ENCODE peak calls at places on chromosomes 4 and X, in five cellular contexts. Z is HepG2, I is GM12878, G is K562, D is H1. M is an unnamed sample.

GRCh38 chr4:70721747-70722146 is at the start of gene RUFY3:
- DNase-seq in Z (no peak), I (no peak), G (no peak), D (no peak), M (peak; percentile 80)

GRCh38 chrX:111244238-111244750 is 26.0 kb downstream of the CAPN6 start:
- DNase-seq in Z (peak; percentile 0), I (no peak), G (no peak), D (no peak), M (peak; percentile 50)

GRCh38 chr4:151534195-151534594 is 125.2 kb downstream of the FHIP1A start:
- DNase-seq in Z (no peak), I (no peak), G (no peak), D (no peak), M (no peak)

GRCh38 chr4:176769519-176769918 is 23.2 kb downstream of the VEGFC start:
- DNase-seq in Z (no peak), I (no peak), G (no peak), D (no peak), M (no peak)

GRCh38 chrX:46686003-46686645 is 72.8 kb downstream of the SLC9A7 start:
- DNase-seq in Z (peak; percentile 11), I (no peak), G (peak; percentile 50), D (no peak), M (peak; percentile 41)

GRCh38 chrX:7586126-7586525 is 256.8 kb upstream of the VCX start:
- DNase-seq in Z (peak; percentile 1), I (no peak), G (no peak), D (no peak), M (peak; percentile 20)

GRCh38 chr4:63348735-63349673 is 1060.2 kb downstream of the TECRL start:
- DNase-seq in Z (no peak), I (no peak), G (no peak), D (no peak), M (peak; percentile 10)

GRCh38 chr4:7204656-7205387 is 12.5 kb downstream of the SORCS2 start:
- DNase-seq in Z (no peak), I (no peak), G (no peak), D (no peak), M (no peak)

GRCh38 chr4:172683016-172683415 is 485.6 kb upstream of the GALNT7 start:
- DNase-seq in Z (no peak), I (no peak), G (no peak), D (no peak), M (no peak)

GRCh38 chr4:82551734-82552133 is 10.1 kb downstream of the TMEM150C start:
- DNase-seq in Z (no peak), I (no peak), G (no peak), D (no peak), M (no peak)

GRCh38 chrX:74536142-74537010 is 78.0 kb downstream of the RLIM start:
- DNase-seq in Z (no peak), I (no peak), G (peak; percentile 30), D (peak; percentile 71), M (peak; percentile 86)

GRCh38 chr4:87521757-87522374 is 7.3 kb downstream of the SPARCL1 start:
- DNase-seq in Z (no peak), I (no peak), G (no peak), D (no peak), M (no peak)

GRCh38 chrX:9942086-9942485 is 25.1 kb upstream of the CLDN34 start:
- DNase-seq in Z (no peak), I (peak; percentile 69), G (no peak), D (no peak), M (no peak)

GRCh38 chr4:24659241-24659961 is 75.0 kb upstream of the DHX15 start:
- DNase-seq in Z (no peak), I (no peak), G (no peak), D (no peak), M (no peak)

GRCh38 chrX:134443020-134443419 is 16.9 kb upstream of the HPRT1 start:
- DNase-seq in Z (no peak), I (no peak), G (no peak), D (no peak), M (no peak)

GRCh38 chr4:115360441-115360840 is 247.0 kb upstream of the NDST4 start:
- DNase-seq in Z (no peak), I (no peak), G (no peak), D (no peak), M (no peak)

GRCh38 chr4:1501754-1502500 is 95.7 kb upstream of the NKX1-1 start:
- DNase-seq in Z (no peak), I (no peak), G (no peak), D (no peak), M (no peak)

GRCh38 chr4:176274441-176274840 is 5.4 kb upstream of the ASB5 start:
- DNase-seq in Z (no peak), I (no peak), G (no peak), D (no peak), M (no peak)

GRCh38 chr4:84167579-84167978 is 331.5 kb downstream of the NKX6-1 start:
- DNase-seq in Z (peak; percentile 3), I (no peak), G (no peak), D (no peak), M (no peak)

GRCh38 chrX:83004012-83004411 is 504.1 kb upstream of the POU3F4 start:
- DNase-seq in Z (no peak), I (no peak), G (no peak), D (no peak), M (no peak)

GRCh38 chrX:68332156-68332823 is 101.0 kb downstream of the OPHN1 start:
- DNase-seq in Z (no peak), I (no peak), G (no peak), D (no peak), M (no peak)

GRCh38 chr4:7395635-7396034 is 39.1 kb downstream of the PSAPL1 start:
- DNase-seq in Z (no peak), I (no peak), G (no peak), D (peak; percentile 26), M (peak; percentile 10)

GRCh38 chr4:37245391-37245954 is 930 bp downstream of the NWD2 start:
- DNase-seq in Z (no peak), I (no peak), G (no peak), D (no peak), M (no peak)

GRCh38 chr4:37244583-37245390 is at the start of gene NWD2:
- DNase-seq in Z (no peak), I (no peak), G (no peak), D (peak; percentile 78), M (peak; percentile 38)

GRCh38 chr4:37243722-37244582 is 591 bp upstream of the NWD2 start:
- DNase-seq in Z (peak; percentile 0), I (no peak), G (no peak), D (peak; percentile 83), M (peak; percentile 25)

GRCh38 chr4:37241646-37242045 is 2.9 kb upstream of the NWD2 start:
- DNase-seq in Z (no peak), I (no peak), G (no peak), D (no peak), M (no peak)

GRCh38 chr4:37243061-37243460 is 1.5 kb upstream of the NWD2 start:
- DNase-seq in Z (no peak), I (no peak), G (no peak), D (peak; percentile 45), M (no peak)
- TF ChIP-seq YY1 in Z (no peak), I (no peak), G (no peak), D (no peak), M (no peak)

DNA sequence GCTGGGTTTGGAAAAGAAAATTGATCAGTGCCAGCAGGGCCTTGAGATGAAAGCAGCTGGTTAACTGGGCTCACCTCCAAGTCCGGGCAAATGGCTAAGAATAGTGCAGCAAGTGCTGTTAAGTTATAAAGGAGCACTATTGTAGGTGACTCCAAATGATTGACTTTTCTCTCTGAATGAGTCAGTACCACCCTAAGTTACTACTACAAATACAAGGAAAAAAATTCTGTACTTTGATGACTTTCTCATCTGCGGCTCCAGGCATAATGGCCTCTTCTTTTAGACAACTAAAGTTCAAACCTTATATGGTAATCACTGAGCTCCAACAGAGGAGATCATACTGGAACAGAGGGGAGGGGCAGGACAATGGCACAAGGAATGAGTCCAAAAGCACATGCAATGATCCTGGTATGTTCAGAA is 733.4 kb upstream of the INTU start:
- DNase-seq in Z (no peak), I (no peak), G (no peak), D (no peak), M (no peak)
- TF ChIP-seq RAD21 in Z (no peak), I (no peak), G (no peak), D (no peak), M (no peak)

GRCh38 chr4:39154009-39154408 is 28.3 kb upstream of the WDR19 start:
- DNase-seq in Z (no peak), I (no peak), G (no peak), D (no peak), M (no peak)

GRCh38 chr4:39151120-39151713 is 31.1 kb upstream of the WDR19 start:
- DNase-seq in Z (no peak), I (no peak), G (no peak), D (no peak), M (peak; percentile 9)
- TF ChIP-seq RFX5 in Z (no peak), I (no peak), G (no peak), D (no peak), M (no peak)

DNA sequence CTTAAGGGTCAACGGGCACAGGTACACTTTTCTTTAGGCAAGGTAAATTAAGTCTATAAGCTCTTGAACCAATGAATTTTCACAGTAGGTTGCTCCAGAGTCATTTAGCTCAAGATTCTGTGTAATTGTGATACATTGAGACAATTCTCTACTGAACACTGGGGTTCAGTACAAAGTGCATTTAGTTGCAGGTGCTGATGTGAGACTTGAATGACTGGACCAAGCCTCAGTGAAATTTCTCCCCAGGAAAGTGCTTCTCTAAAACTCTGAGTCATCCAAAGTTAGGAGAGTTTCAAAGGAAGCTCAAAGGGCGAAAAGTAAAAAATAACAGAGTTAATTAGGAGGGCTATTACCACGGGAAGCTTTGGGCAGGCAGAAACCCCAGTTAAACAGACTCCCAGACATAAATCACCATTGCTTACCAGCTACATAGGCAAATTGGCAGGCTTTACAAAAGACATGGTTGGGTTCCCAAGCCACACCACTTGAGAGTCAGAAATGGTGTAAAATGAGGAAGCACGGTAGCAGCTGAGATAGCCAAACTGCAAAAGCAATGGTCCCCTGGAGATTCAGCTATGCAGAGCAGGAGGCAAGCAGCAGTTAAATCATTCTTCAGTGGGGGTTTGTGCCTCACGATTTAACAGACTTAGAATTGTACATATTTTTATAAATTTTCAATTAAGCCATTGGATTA is 202.6 kb downstream of the PCDH19 start:
- DNase-seq in Z (no peak), I (no peak), G (no peak), D (no peak), M (no peak)
- TF ChIP-seq YY1 in Z (no peak), I (no peak), G (no peak), D (no peak), M (no peak)

DNA sequence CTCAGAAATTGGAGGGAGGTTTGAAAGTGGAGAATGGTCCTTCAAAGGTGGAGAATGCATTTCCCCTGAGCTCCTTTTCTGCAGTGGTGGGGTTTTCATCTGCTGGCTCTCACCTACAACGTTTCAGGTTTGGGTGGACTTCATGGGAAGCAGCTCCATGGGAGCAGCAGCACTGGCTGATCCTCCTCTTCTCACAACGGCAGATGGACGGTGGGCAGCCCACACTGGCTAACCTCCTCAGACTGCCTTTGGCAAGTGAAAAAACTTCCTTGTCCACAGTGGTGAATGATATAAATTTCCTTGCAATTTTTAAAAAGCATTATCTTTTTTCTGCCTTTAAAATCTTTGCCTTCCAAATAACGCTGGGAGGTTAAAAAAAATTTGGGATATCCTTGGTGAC is 93.5 kb downstream of the ZNF827 start:
- DNase-seq in Z (no peak), I (no peak), G (no peak), D (no peak), M (no peak)
- TF ChIP-seq RAD21 in Z (no peak), I (no peak), G (no peak), D (no peak), M (no peak)

GRCh38 chr4:179871726-179872125 is 2371.5 kb upstream of the TENM3 start:
- DNase-seq in Z (no peak), I (no peak), G (no peak), D (no peak), M (no peak)

GRCh38 chr4:179872751-179873150 is 2370.5 kb upstream of the TENM3 start:
- DNase-seq in Z (no peak), I (no peak), G (no peak), D (no peak), M (no peak)

GRCh38 chr4:179867300-179867878 is 2375.8 kb upstream of the TENM3 start:
- DNase-seq in Z (peak; percentile 66), I (peak; percentile 16), G (peak; percentile 15), D (peak; percentile 88), M (peak; percentile 56)
- TF ChIP-seq RFX5 in Z (no peak), I (no peak), G (no peak), D (no peak), M (no peak)

M was measured in SK-N-SH.